ENCODE peak calls at places on chromosomes 11 and 22, in four cellular contexts. M is ovary; D is A549; A is CD4-positive, alpha-beta memory T cell. Z is an unnamed sample.

GRCh38 chr11:14422052-14422813 is 63.2 kb upstream of the RRAS2 start:
- DNase-seq in A (no peak), D (peak; percentile 85), M (peak; percentile 92), Z (no peak)

GRCh38 chr11:57172031-57172430 is 9.7 kb upstream of the LRRC55 start:
- DNase-seq in A (no peak), D (no peak), M (no peak), Z (no peak)

GRCh38 chr11:56886465-56886864 is 102.2 kb upstream of the OR5AK2 start:
- DNase-seq in D (no peak), M (no peak), A (no peak), Z (no peak)

GRCh38 chr11:8934735-8935478 is 2.2 kb upstream of the C11orf16 start:
- DNase-seq in M (no peak), A (no peak), D (no peak), Z (no peak)

GRCh38 chr11:65208785-65209710 is 27.3 kb downstream of the CAPN1 start:
- DNase-seq in M (no peak), A (no peak), D (no peak), Z (no peak)

GRCh38 chr11:102430158-102430836 is 22.3 kb downstream of the TMEM123 start:
- DNase-seq in A (no peak), M (no peak), D (no peak), Z (no peak)

GRCh38 chr11:21774212-21774611 is 418.7 kb upstream of the ANO5 start:
- DNase-seq in D (no peak), A (no peak), M (no peak), Z (no peak)

GRCh38 chr11:91871048-91871447 is 353.6 kb upstream of the FAT3 start:
- DNase-seq in M (no peak), D (no peak), A (no peak), Z (no peak)

GRCh38 chr11:6351782-6352181 is 31.5 kb upstream of the CAVIN3 start:
- DNase-seq in M (no peak), D (no peak), A (no peak), Z (no peak)

GRCh38 chr22:41978732-41979131 is 9.5 kb downstream of the SEPTIN3 start:
- DNase-seq in D (no peak), A (no peak), M (no peak), Z (no peak)

GRCh38 chr11:59962103-59962474 is 1.7 kb upstream of the OOSP4A start:
- DNase-seq in A (no peak), M (no peak), D (no peak), Z (no peak)

GRCh38 chr22:29914991-29915390 is 32.0 kb downstream of the MTMR3 start:
- DNase-seq in M (no peak), D (no peak), A (no peak), Z (no peak)

GRCh38 chr11:116881153-116881552 is 43.7 kb upstream of the APOA1 start:
- DNase-seq in A (no peak), D (no peak), M (no peak), Z (no peak)

GRCh38 chr22:24161485-24161884 is 19.8 kb upstream of the SUSD2 start:
- DNase-seq in A (no peak), D (no peak), M (no peak), Z (no peak)

GRCh38 chr11:119845756-119846155 is 116.8 kb upstream of the NECTIN1 start:
- DNase-seq in M (no peak), A (no peak), D (no peak), Z (no peak)

GRCh38 chr11:21566521-21567100 is 626.3 kb upstream of the ANO5 start:
- DNase-seq in D (no peak), A (no peak), M (no peak), Z (no peak)

GRCh38 chr11:67367014-67367835 is 6.2 kb downstream of the CLCF1 start:
- DNase-seq in A (no peak), M (peak; percentile 77), D (no peak), Z (no peak)

GRCh38 chr22:22156716-22157499 is 87.7 kb upstream of the VPREB1 start:
- DNase-seq in M (no peak), D (peak; percentile 64), A (peak; percentile 76), Z (peak; percentile 45)

GRCh38 chr11:130829801-130830562 is 86.3 kb downstream of the SNX19 start:
- DNase-seq in D (no peak), M (peak; percentile 84), A (no peak), Z (no peak)

GRCh38 chr11:118544647-118545010 is 13.6 kb downstream of the TMEM25 start:
- DNase-seq in A (no peak), D (no peak), M (no peak), Z (no peak)
- H3K9me3 ChIP-seq in A (no peaks in the 10 kb centered on the region), D (no peaks in the 10 kb centered on the region), M (no peaks in the 10 kb centered on the region), Z (no peaks in the 10 kb centered on the region)

GRCh38 chr22:19331975-19332374 is 40.5 kb upstream of the CLTCL1 start:
- DNase-seq in M (no peak), D (no peak), A (no peak), Z (no peak)

GRCh38 chr22:19331474-19331873 is 40.0 kb upstream of the CLTCL1 start:
- DNase-seq in A (no peak), D (no peak), M (no peak), Z (no peak)

GRCh38 chr22:19337137-19337536 is 45.6 kb upstream of the CLTCL1 start:
- DNase-seq in D (no peak), A (no peak), M (no peak), Z (no peak)

GRCh38 chr22:19341500-19341899 is 50.0 kb upstream of the CLTCL1 start:
- DNase-seq in A (no peak), M (no peak), D (no peak), Z (no peak)

GRCh38 chr22:19336133-19337075 is 44.9 kb upstream of the CLTCL1 start:
- DNase-seq in M (no peak), D (no peak), A (peak; percentile 22), Z (no peak)
- H3K9me3 ChIP-seq in M (peaks cover 13% of the 10 kb centered on the region), D (peaks cover 7% of the 10 kb centered on the region), A (peaks cover 18% of the 10 kb centered on the region), Z (peaks cover 47% of the 10 kb centered on the region)

GRCh38 chr11:50275133-50275532 is 242.5 kb downstream of the OR4C45 start:
- DNase-seq in A (no peak), M (no peak), D (no peak), Z (no peak)

GRCh38 chr11:50278756-50279155 is 246.1 kb downstream of the OR4C45 start:
- DNase-seq in A (no peak), D (no peak), M (no peak), Z (no peak)
- H3K9me3 ChIP-seq in A (no peaks in the 10 kb centered on the region), D (no peaks in the 10 kb centered on the region), M (no peaks in the 10 kb centered on the region), Z (no peaks in the 10 kb centered on the region)

GRCh38 chr22:49432211-49432905 is 395.3 kb downstream of the BRD1 start:
- DNase-seq in A (no peak), D (no peak), M (no peak), Z (no peak)

GRCh38 chr22:49433044-49433443 is 394.6 kb downstream of the BRD1 start:
- DNase-seq in M (no peak), A (no peak), D (no peak), Z (no peak)

GRCh38 chr22:49436056-49436455 is 391.6 kb downstream of the BRD1 start:
- DNase-seq in D (no peak), M (no peak), A (no peak), Z (no peak)

GRCh38 chr22:49435596-49435995 is 392.1 kb downstream of the BRD1 start:
- DNase-seq in D (no peak), A (no peak), M (no peak), Z (no peak)

GRCh38 chr22:49433717-49434611 is 393.7 kb downstream of the BRD1 start:
- DNase-seq in M (no peak), D (peak; percentile 28), A (no peak), Z (no peak)
- H3K9me3 ChIP-seq in M (no peaks in the 10 kb centered on the region), D (no peaks in the 10 kb centered on the region), A (no peaks in the 10 kb centered on the region), Z (no peaks in the 10 kb centered on the region)

GRCh38 chr11:97761175-97761574 is 1259.6 kb upstream of the CNTN5 start:
- DNase-seq in D (no peak), M (no peak), A (no peak), Z (no peak)

GRCh38 chr11:97764605-97765004 is 1256.1 kb upstream of the CNTN5 start:
- DNase-seq in D (no peak), M (no peak), A (no peak), Z (no peak)

GRCh38 chr11:97764193-97764592 is 1256.6 kb upstream of the CNTN5 start:
- DNase-seq in A (no peak), D (no peak), M (no peak), Z (no peak)
- H3K9me3 ChIP-seq in A (no peaks in the 10 kb centered on the region), D (no peaks in the 10 kb centered on the region), M (no peaks in the 10 kb centered on the region), Z (no peaks in the 10 kb centered on the region)

GRCh38 chr11:122863704-122864326 is 18.7 kb upstream of the JHY start:
- DNase-seq in A (peak; percentile 49), D (peak; percentile 20), M (peak; percentile 61), Z (peak; percentile 35)
- H3K9me3 ChIP-seq in A (no peaks in the 10 kb centered on the region), D (no peaks in the 10 kb centered on the region), M (no peaks in the 10 kb centered on the region), Z (no peaks in the 10 kb centered on the region)

GRCh38 chr11:48538991-48539390 is 50.4 kb downstream of the OR4A47 start:
- DNase-seq in D (no peak), A (no peak), M (no peak), Z (no peak)
- H3K9me3 ChIP-seq in D (no peaks in the 10 kb centered on the region), A (no peaks in the 10 kb centered on the region), M (no peaks in the 10 kb centered on the region), Z (no peaks in the 10 kb centered on the region)

DNA sequence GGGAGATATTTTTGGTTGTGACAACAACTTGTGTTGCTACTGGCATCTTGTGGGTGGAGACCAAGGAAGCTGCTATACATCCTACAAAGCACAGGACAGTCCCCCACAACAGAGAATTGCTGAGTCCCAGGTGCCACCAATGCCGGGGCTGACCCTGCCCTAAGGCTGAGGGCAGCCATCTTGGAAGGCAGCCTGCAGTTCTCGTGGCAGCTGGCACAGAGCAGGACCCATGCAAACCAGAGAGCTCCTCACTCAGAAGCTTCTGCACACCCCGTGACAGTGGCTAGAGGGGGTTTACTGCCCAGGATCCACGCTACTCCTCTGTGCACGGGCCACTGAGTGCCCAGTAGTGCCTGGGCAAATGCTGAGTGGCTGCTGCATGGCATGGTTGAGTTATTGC is 143.4 kb downstream of the CTTN start:
- DNase-seq in M (no peak), D (no peak), A (no peak), Z (no peak)
- H3K9me3 ChIP-seq in M (no peaks in the 10 kb centered on the region), D (no peaks in the 10 kb centered on the region), A (no peaks in the 10 kb centered on the region), Z (no peaks in the 10 kb centered on the region)